ENCODE peak calls at places on chromosomes 7 and 10, in four cellular contexts. F is neural crest cell, A is ovary, G is WTC11. L is an unnamed sample.
A peak's percentile ranks its signal among the peaks of the same experiment; 100 is the strongest.

GRCh38 chr10:131802991-131803390 is 97.8 kb upstream of the PPP2R2D start:
- DNase-seq in F (no peak), A (no peak), G (no peak), L (no peak)

GRCh38 chr10:48199580-48200377 is 74.7 kb downstream of the FRMPD2 start:
- DNase-seq in F (no peak), A (no peak), G (no peak), L (no peak)

GRCh38 chr10:117007080-117007479 is 2.1 kb upstream of the SHTN1 start:
- DNase-seq in F (no peak), A (no peak), G (no peak), L (no peak)

GRCh38 chr7:159023746-159024145 is 120.9 kb downstream of the VIPR2 start:
- DNase-seq in F (no peak), A (no peak), G (no peak), L (no peak)

GRCh38 chr7:76206633-76207032 is 4.9 kb downstream of the SRRM3 start:
- DNase-seq in F (no peak), A (no peak), G (no peak), L (no peak)

GRCh38 chr7:101436857-101437576 is 74.3 kb downstream of the COL26A1 start:
- DNase-seq in F (peak; percentile 33), A (no peak), G (peak; percentile 94), L (peak; percentile 69)

GRCh38 chr7:101590663-101591435 is 38.2 kb downstream of the MYL10 start:
- DNase-seq in F (no peak), A (no peak), G (no peak), L (no peak)

GRCh38 chr10:21173964-21174669 is 277.0 kb upstream of the NEBL start:
- DNase-seq in F (peak; percentile 33), A (peak; percentile 46), G (peak; percentile 59), L (peak; percentile 73)

GRCh38 chr10:71363936-71364335 is 32.8 kb upstream of the CDH23 start:
- DNase-seq in F (no peak), A (no peak), G (no peak), L (no peak)

GRCh38 chr10:8036521-8037198 is 17.8 kb upstream of the GATA3 start:
- DNase-seq in F (no peak), A (no peak), G (no peak), L (no peak)

GRCh38 chr7:4716946-4717694 is 35.0 kb downstream of the FOXK1 start:
- DNase-seq in F (no peak), A (no peak), G (no peak), L (no peak)

GRCh38 chr10:110414563-110415309 is 83.0 kb upstream of the DUSP5 start:
- DNase-seq in F (no peak), A (no peak), G (no peak), L (no peak)

GRCh38 chr10:6889718-6890117 is 309.6 kb upstream of the PRKCQ start:
- DNase-seq in F (no peak), A (no peak), G (no peak), L (no peak)

GRCh38 chr10:5817322-5818047 is 4.3 kb upstream of the GDI2 start:
- DNase-seq in F (no peak), A (no peak), G (no peak), L (no peak)

GRCh38 chr10:71090330-71090729 is 122.0 kb upstream of the UNC5B start:
- DNase-seq in F (peak; percentile 0), A (no peak), G (no peak), L (no peak)

GRCh38 chr7:105097619-105098018 is 83.6 kb downstream of the KMT2E start:
- DNase-seq in F (no peak), A (no peak), G (no peak), L (no peak)

GRCh38 chr7:64619705-64620104 is 46.2 kb upstream of the ZNF107 start:
- DNase-seq in F (peak; percentile 1), A (no peak), G (no peak), L (peak; percentile 2)

GRCh38 chr10:95881316-95881715 is 26.5 kb upstream of the CC2D2B start:
- DNase-seq in F (no peak), A (no peak), G (no peak), L (no peak)

GRCh38 chr10:126171555-126171954 is 216.7 kb downstream of the ADAM12 start:
- DNase-seq in F (no peak), A (no peak), G (no peak), L (no peak)

GRCh38 chr10:118926441-118926840 is 103.1 kb upstream of the NANOS1 start:
- DNase-seq in F (no peak), A (no peak), G (no peak), L (no peak)

GRCh38 chr10:33212061-33212748 is 122.3 kb downstream of the NRP1 start:
- DNase-seq in F (no peak), A (no peak), G (no peak), L (no peak)

GRCh38 chr10:92814790-92815189 is 33.5 kb upstream of the EXOC6 start:
- DNase-seq in F (no peak), A (no peak), G (no peak), L (no peak)

GRCh38 chr7:157444843-157445135 is 108.0 kb downstream of the DNAJB6 start:
- DNase-seq in F (no peak), A (peak; percentile 2), G (no peak), L (no peak)

GRCh38 chr10:22252286-22252800 is 34.5 kb upstream of the EBLN1 start:
- DNase-seq in F (peak; percentile 16), A (peak; percentile 81), G (peak; percentile 41), L (peak; percentile 50)

GRCh38 chr7:69597278-69598076 is 798 bp upstream of the AUTS2 start:
- DNase-seq in F (peak; percentile 49), A (no peak), G (peak; percentile 63), L (peak; percentile 70)

GRCh38 chr7:43248961-43249807 is 136.7 kb downstream of the HECW1 start:
- DNase-seq in F (no peak), A (peak; percentile 26), G (no peak), L (no peak)

GRCh38 chr7:155324012-155324917 is 26.6 kb downstream of the INSIG1 start:
- DNase-seq in F (no peak), A (no peak), G (no peak), L (no peak)

GRCh38 chr10:86350897-86351296 is 15.7 kb downstream of the GRID1 start:
- DNase-seq in F (no peak), A (no peak), G (no peak), L (no peak)

GRCh38 chr10:124744688-124745055 is 494 bp upstream of the FAM53B start:
- DNase-seq in F (no peak), A (no peak), G (no peak), L (no peak)

GRCh38 chr7:73451780-73452398 is 18.3 kb downstream of the FZD9 start:
- DNase-seq in F (no peak), A (no peak), G (no peak), L (peak; percentile 30)

GRCh38 chr7:82548141-82548688 is 104.6 kb upstream of the CACNA2D1 start:
- DNase-seq in F (no peak), A (no peak), G (no peak), L (no peak)
- TF ChIP-seq CTCF in F (no peak), A (no peak), G (no peak), L (no peak)

DNA sequence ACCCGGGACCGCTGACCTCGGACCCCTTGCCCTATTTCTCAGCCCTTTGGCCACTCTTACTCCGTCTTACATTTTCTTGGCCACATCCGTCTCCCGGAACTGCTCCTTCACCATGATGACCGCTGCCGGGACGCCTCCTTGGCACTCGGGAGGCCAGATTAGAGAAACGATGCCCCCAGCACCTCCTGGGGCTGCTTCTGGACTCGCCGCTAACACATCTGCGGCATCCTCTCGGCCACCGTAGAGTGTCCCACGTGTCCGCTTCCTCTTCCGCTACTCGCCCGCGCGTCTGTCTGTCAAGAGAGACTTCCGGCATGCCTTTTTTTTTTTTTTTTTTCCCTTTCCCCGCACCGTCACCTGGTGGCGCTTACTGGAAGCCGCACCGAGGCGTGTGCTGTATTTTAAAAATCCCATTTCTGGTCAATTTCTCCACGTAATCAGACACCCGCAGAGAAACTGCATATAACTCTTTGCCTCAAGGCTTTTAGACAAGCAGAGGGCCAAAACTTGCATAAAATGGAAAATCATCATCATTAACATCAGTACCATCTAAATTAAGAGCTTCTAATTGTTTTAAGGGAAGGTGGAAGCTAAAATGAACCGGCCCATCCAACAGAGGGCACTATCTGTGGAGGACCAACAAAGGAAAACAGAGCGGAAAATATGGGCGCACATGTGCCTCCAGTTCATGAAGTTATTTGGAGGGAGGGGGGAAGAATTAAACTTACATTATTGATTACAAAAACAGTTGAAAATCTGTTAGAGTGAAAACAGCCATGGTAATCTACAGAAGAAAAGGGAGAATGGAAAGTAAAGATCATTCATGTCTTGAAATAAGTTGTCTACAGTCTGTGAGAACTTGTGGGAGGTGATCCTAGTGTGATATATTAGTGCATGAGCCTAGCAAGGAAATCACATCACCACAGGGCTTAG is at the start of gene POLR3A:
- DNase-seq in F (peak; percentile 91), A (peak; percentile 95), G (peak; percentile 90), L (peak; percentile 86)
- TF ChIP-seq CTCF in F (peak; percentile 80), A (peak; percentile 74), G (no peak), L (peak; percentile 70)

DNA sequence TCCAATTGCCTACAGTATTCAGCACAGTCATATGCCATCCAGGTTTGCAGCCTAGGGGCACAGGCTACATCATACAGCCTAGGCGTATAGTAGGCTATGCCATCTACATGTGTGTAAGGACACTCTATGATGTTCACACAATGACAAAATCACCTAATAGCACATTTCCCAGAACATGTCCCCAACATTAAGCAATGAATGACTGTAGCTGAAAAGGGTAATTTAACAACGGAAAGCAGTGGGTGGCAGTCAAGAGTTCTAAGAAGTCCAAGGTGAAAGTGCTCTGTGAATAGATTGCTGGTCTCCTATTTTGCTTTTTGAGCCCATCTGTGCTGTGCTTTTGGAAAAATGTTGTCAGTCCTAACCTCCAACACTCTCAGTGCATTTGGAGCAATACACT is 162.6 kb downstream of the KLF6 start:
- DNase-seq in F (no peak), A (no peak), G (no peak), L (no peak)
- TF ChIP-seq CTCF in F (no peak), A (no peak), G (no peak), L (no peak)

GRCh38 chr7:14380881-14381280 is 391.4 kb upstream of the ETV1 start:
- DNase-seq in F (no peak), A (no peak), G (peak; percentile 16), L (no peak)
- TF ChIP-seq CTCF in F (no peak), A (no peak), G (no peak), L (no peak)

GRCh38 chr7:144656960-144657359 is 178.9 kb downstream of the TPK1 start:
- DNase-seq in F (no peak), A (no peak), G (no peak), L (no peak)
- TF ChIP-seq CTCF in F (peak; percentile 19), A (no peak), G (no peak), L (no peak)

GRCh38 chr10:97708976-97709745 is 4.4 kb upstream of the MARVELD1 start:
- DNase-seq in F (peak; percentile 62), A (peak; percentile 82), G (peak; percentile 74), L (peak; percentile 57)
- TF ChIP-seq CTCF in F (peak; percentile 71), A (peak; percentile 47), G (peak; percentile 21), L (peak; percentile 52)

GRCh38 chr7:91140982-91141381 is 123.3 kb upstream of the FZD1 start:
- DNase-seq in F (no peak), A (no peak), G (no peak), L (no peak)
- TF ChIP-seq CTCF in F (no peak), A (no peak), G (no peak), L (no peak)

GRCh38 chr10:37534166-37534565 is 323.2 kb downstream of the ZNF248 start:
- DNase-seq in F (no peak), A (no peak), G (no peak), L (no peak)
- TF ChIP-seq CTCF in F (no peak), A (no peak), G (no peak), L (no peak)

GRCh38 chr10:44982496-44982895 is 3.9 kb upstream of the DEPP1 start:
- DNase-seq in F (no peak), A (peak; percentile 24), G (no peak), L (no peak)
- TF ChIP-seq CTCF in F (no peak), A (no peak), G (no peak), L (no peak)

GRCh38 chr7:150962743-150963399 is 15.2 kb downstream of the KCNH2 start:
- DNase-seq in F (peak; percentile 62), A (peak; percentile 74), G (peak; percentile 83), L (peak; percentile 75)
- TF ChIP-seq CTCF in F (peak; percentile 82), A (peak; percentile 81), G (peak; percentile 56), L (peak; percentile 77)